ENCODE peak calls at places on chromosomes 4 and X, in eight cellular contexts. T, G, A, Y, P, N, F and H are unnamed samples.

GRCh38 chr4:94759767-94760211 is 2.0 kb downstream of the BMPR1B start:
- DNase-seq in G (no peak), N (no peak), P (no peak), Y (no peak), A (no peak), T (no peak), F (no peak), H (no peak)

GRCh38 chrX:71913156-71913950 is 2.7 kb downstream of the NHSL2 start:
- DNase-seq in A (no peak), T (no peak), Y (no peak), F (no peak), G (no peak), N (no peak), P (no peak), H (no peak)

GRCh38 chrX:54785901-54786300 is 12.2 kb downstream of the ITIH6 start:
- DNase-seq in G (no peak), P (no peak), F (no peak), N (peak), T (no peak), A (no peak), Y (peak), H (no peak)

GRCh38 chr4:11914406-11914805 is 485.7 kb upstream of the HS3ST1 start:
- DNase-seq in Y (no peak), A (no peak), N (no peak), F (no peak), G (peak), P (no peak), T (no peak), H (no peak)

GRCh38 chrX:107626481-107626880 is 1.8 kb upstream of the PRPS1 start:
- DNase-seq in Y (no peak), T (no peak), N (no peak), G (no peak), A (no peak), F (no peak), P (no peak), H (no peak)

GRCh38 chrX:133523094-133523493 is 107.8 kb upstream of the GPC4 start:
- DNase-seq in F (no peak), N (peak), A (no peak), Y (no peak), P (no peak), T (no peak), G (no peak), H (peak)

GRCh38 chr4:6933691-6934430 is 24.2 kb downstream of the TBC1D14 start:
- DNase-seq in P (no peak), F (no peak), N (no peak), Y (no peak), A (no peak), G (no peak), T (no peak), H (no peak)

GRCh38 chr4:149521611-149522010 is 294.0 kb downstream of the IQCM start:
- DNase-seq in F (no peak), Y (no peak), P (no peak), T (no peak), G (no peak), N (peak), A (peak), H (no peak)

GRCh38 chrX:132413459-132413858 is 75.4 kb downstream of the MBNL3 start:
- DNase-seq in Y (peak), N (no peak), P (no peak), G (no peak), T (no peak), A (no peak), F (no peak), H (no peak)

GRCh38 chr4:150579591-150580234 is 2.2 kb upstream of the MAB21L2 start:
- DNase-seq in F (peak), T (no peak), Y (peak), P (no peak), N (peak), G (no peak), A (peak), H (no peak)

GRCh38 chr4:10077101-10077491 is 39.5 kb downstream of the WDR1 start:
- DNase-seq in G (no peak), A (no peak), N (no peak), F (no peak), T (no peak), Y (peak), P (no peak), H (no peak)

GRCh38 chr4:25913056-25913850 is 767 bp upstream of the SMIM20 start:
- DNase-seq in N (peak), Y (no peak), P (no peak), F (peak), G (peak), A (peak), T (peak), H (no peak)

GRCh38 chr4:12852338-12853307 is 631.5 kb downstream of the RAB28 start:
- DNase-seq in Y (no peak), T (peak), P (no peak), G (peak), N (peak), F (peak), A (peak), H (peak)

GRCh38 chr4:6467600-6467999 is 4.8 kb downstream of the PPP2R2C start:
- DNase-seq in T (no peak), A (no peak), P (no peak), Y (no peak), N (no peak), F (no peak), G (no peak), H (no peak)

GRCh38 chrX:10741496-10742048 is 121.2 kb upstream of the MID1 start:
- DNase-seq in Y (no peak), G (no peak), N (no peak), A (no peak), P (no peak), F (no peak), T (no peak), H (no peak)

GRCh38 chr4:75985116-75985515 is 5.6 kb downstream of the SDAD1 start:
- DNase-seq in P (no peak), A (peak), T (peak), F (peak), G (no peak), Y (no peak), N (peak), H (peak)

GRCh38 chrX:21745756-21746155 is 12.2 kb downstream of the SMPX start:
- DNase-seq in A (peak), T (peak), Y (peak), N (peak), G (no peak), P (no peak), F (no peak), H (no peak)